ENCODE peak calls at places on chromosomes 7 and 10, in nine cellular contexts. P, E, N, D, C, J, K, H and G are unnamed samples.

GRCh38 chr10:35585903-35586535 is 19.1 kb upstream of the GJD4 start:
- DNase-seq in P (no peak), E (no peak), N (no peak), D (no peak), C (no peak), J (no peak), K (no peak), H (no peak), G (no peak)

GRCh38 chr7:98771519-98772241 is 98.1 kb downstream of the TMEM130 start:
- DNase-seq in P (peak), E (no peak), N (no peak), D (no peak), C (peak), J (peak), K (peak), H (peak), G (peak)

GRCh38 chr10:132185601-132186487 is 904 bp upstream of the DPYSL4 start:
- DNase-seq in P (peak), E (no peak), N (no peak), D (no peak), C (no peak), J (peak), K (no peak), H (peak), G (peak)

GRCh38 chr10:43890124-43890523 is 241.4 kb upstream of the ZNF32 start:
- DNase-seq in P (no peak), E (no peak), N (no peak), D (no peak), C (no peak), J (no peak), K (peak), H (no peak), G (peak)

GRCh38 chr7:22718911-22719420 is 8.0 kb upstream of the IL6 start:
- DNase-seq in P (no peak), E (no peak), N (no peak), D (no peak), C (no peak), J (peak), K (no peak), H (no peak), G (peak)

GRCh38 chr10:77163670-77164348 is 473.8 kb downstream of the KCNMA1 start:
- DNase-seq in P (no peak), E (peak), N (peak), D (no peak), C (peak), J (peak), K (peak), H (no peak), G (peak)

GRCh38 chr7:21364838-21365267 is 63.0 kb upstream of the SP4 start:
- DNase-seq in P (no peak), E (no peak), N (no peak), D (no peak), C (no peak), J (peak), K (no peak), H (no peak), G (no peak)

GRCh38 chr7:30932562-30932961 is 20.9 kb downstream of the AQP1 start:
- DNase-seq in P (no peak), E (no peak), N (no peak), D (peak), C (no peak), J (no peak), K (no peak), H (peak), G (no peak)

GRCh38 chr10:63071145-63071544 is 62.0 kb upstream of the NRBF2 start:
- DNase-seq in P (no peak), E (no peak), N (no peak), D (peak), C (no peak), J (no peak), K (no peak), H (no peak), G (no peak)

GRCh38 chr7:95865716-95866371 is 93.5 kb downstream of the DYNC1I1 start:
- DNase-seq in P (no peak), E (no peak), N (no peak), D (no peak), C (no peak), J (peak), K (peak), H (no peak), G (peak)

GRCh38 chr10:118339096-118339495 is 3.0 kb downstream of the FAM204A start:
- DNase-seq in P (peak), E (no peak), N (no peak), D (no peak), C (no peak), J (no peak), K (no peak), H (no peak), G (no peak)

GRCh38 chr7:5143935-5144903 is 45.8 kb upstream of the WIPI2 start:
- DNase-seq in P (no peak), E (no peak), N (no peak), D (no peak), C (no peak), J (no peak), K (no peak), H (peak), G (no peak)

GRCh38 chr10:121975295-121976086 is 474 bp upstream of the NSMCE4A start:
- DNase-seq in P (no peak), E (no peak), N (no peak), D (no peak), C (no peak), J (no peak), K (no peak), H (no peak), G (no peak)

GRCh38 chr10:85603167-85603940 is 763.2 kb downstream of the GRID1 start:
- DNase-seq in P (no peak), E (no peak), N (no peak), D (no peak), C (no peak), J (no peak), K (no peak), H (no peak), G (no peak)

GRCh38 chr7:105765846-105766245 is 110.6 kb downstream of the ATXN7L1 start:
- DNase-seq in P (no peak), E (no peak), N (no peak), D (no peak), C (no peak), J (no peak), K (no peak), H (no peak), G (no peak)

GRCh38 chr10:80454526-80455460 is 683 bp downstream of the TSPAN14 start:
- DNase-seq in P (peak), E (no peak), N (no peak), D (peak), C (no peak), J (no peak), K (no peak), H (peak), G (peak)

GRCh38 chr10:132807621-132808049 is 21.7 kb upstream of the NKX6-2 start:
- DNase-seq in P (peak), E (no peak), N (no peak), D (peak), C (no peak), J (no peak), K (no peak), H (peak), G (no peak)

GRCh38 chr10:133276435-133277201 is at the start of gene ADAM8:
- DNase-seq in P (no peak), E (no peak), N (no peak), D (peak), C (no peak), J (no peak), K (no peak), H (peak), G (no peak)

GRCh38 chr7:146002431-146003078 is 114.0 kb upstream of the CNTNAP2 start:
- DNase-seq in P (no peak), E (no peak), N (no peak), D (no peak), C (no peak), J (peak), K (no peak), H (no peak), G (no peak)

GRCh38 chr10:121788115-121788514 is 139.7 kb downstream of the ATE1 start:
- DNase-seq in P (no peak), E (no peak), N (no peak), D (no peak), C (no peak), J (no peak), K (no peak), H (no peak), G (no peak)

GRCh38 chr10:79424221-79425073 is 21.0 kb downstream of the ZCCHC24 start:
- DNase-seq in P (peak), E (no peak), N (no peak), D (peak), C (no peak), J (peak), K (no peak), H (peak), G (peak)

GRCh38 chr7:131600578-131600977 is 44.1 kb upstream of the PODXL start:
- DNase-seq in P (no peak), E (no peak), N (no peak), D (no peak), C (peak), J (peak), K (no peak), H (no peak), G (peak)

GRCh38 chr10:70578371-70578947 is 24.1 kb downstream of the PRF1 start:
- DNase-seq in P (no peak), E (no peak), N (no peak), D (no peak), C (peak), J (peak), K (no peak), H (no peak), G (peak)

GRCh38 chr7:109449760-109450159 is 880.1 kb downstream of the DNAJB9 start:
- DNase-seq in P (no peak), E (no peak), N (no peak), D (no peak), C (no peak), J (no peak), K (no peak), H (no peak), G (no peak)

GRCh38 chr7:121480566-121481335 is 84.6 kb upstream of the FAM3C start:
- DNase-seq in P (no peak), E (no peak), N (no peak), D (no peak), C (no peak), J (no peak), K (no peak), H (no peak), G (no peak)

GRCh38 chr10:118423800-118424479 is 81.8 kb upstream of the FAM204A start:
- DNase-seq in P (peak), E (peak), N (peak), D (peak), C (peak), J (peak), K (peak), H (peak), G (peak)

GRCh38 chr10:10294801-10295515 is 722.7 kb upstream of the CELF2 start:
- DNase-seq in P (no peak), E (no peak), N (no peak), D (no peak), C (no peak), J (no peak), K (no peak), H (peak), G (no peak)

GRCh38 chr7:33748793-33749192 is 156.5 kb upstream of the BMPER start:
- DNase-seq in P (peak), E (no peak), N (no peak), D (no peak), C (no peak), J (no peak), K (no peak), H (no peak), G (no peak)

DNA sequence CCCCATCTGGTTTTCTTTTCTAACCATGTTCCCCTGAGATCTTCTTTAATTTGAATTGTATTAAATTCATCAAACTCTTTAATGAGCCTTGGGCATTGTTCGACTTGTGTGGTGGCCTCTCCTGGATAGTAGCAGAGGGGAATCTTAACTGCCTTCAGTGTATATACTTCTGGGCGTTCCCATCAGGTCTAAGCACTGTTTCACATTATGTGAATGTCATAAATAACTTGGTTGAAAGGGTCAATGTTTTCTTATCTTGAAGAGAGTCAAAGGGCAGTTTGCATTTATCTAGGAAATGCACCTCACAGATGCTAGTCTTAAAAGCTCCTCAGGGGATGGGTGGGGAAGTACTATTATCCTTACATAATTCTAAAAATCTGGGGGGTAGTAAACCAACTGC is 169.2 kb upstream of the MEOX2 start:
- DNase-seq in P (no peak), E (no peak), N (no peak), D (no peak), C (no peak), J (no peak), K (no peak), H (no peak), G (no peak)
- TF ChIP-seq CTCF in P (no peak), E (no peak), N (no peak), D (no peak), C (no peak), J (no peak), K (no peak), H (no peak), G (no peak)

GRCh38 chr10:21284301-21284700 is 241.2 kb downstream of the SKIDA1 start:
- DNase-seq in P (no peak), E (no peak), N (no peak), D (no peak), C (no peak), J (no peak), K (no peak), H (no peak), G (no peak)

GRCh38 chr10:21279217-21279575 is 246.3 kb downstream of the SKIDA1 start:
- DNase-seq in P (no peak), E (no peak), N (no peak), D (no peak), C (no peak), J (no peak), K (no peak), H (no peak), G (no peak)

GRCh38 chr10:21280037-21280436 is 245.4 kb downstream of the SKIDA1 start:
- DNase-seq in P (no peak), E (no peak), N (no peak), D (no peak), C (no peak), J (no peak), K (no peak), H (no peak), G (no peak)

GRCh38 chr10:21281173-21281572 is 244.3 kb downstream of the SKIDA1 start:
- DNase-seq in P (no peak), E (no peak), N (no peak), D (no peak), C (no peak), J (no peak), K (no peak), H (no peak), G (peak)

DNA sequence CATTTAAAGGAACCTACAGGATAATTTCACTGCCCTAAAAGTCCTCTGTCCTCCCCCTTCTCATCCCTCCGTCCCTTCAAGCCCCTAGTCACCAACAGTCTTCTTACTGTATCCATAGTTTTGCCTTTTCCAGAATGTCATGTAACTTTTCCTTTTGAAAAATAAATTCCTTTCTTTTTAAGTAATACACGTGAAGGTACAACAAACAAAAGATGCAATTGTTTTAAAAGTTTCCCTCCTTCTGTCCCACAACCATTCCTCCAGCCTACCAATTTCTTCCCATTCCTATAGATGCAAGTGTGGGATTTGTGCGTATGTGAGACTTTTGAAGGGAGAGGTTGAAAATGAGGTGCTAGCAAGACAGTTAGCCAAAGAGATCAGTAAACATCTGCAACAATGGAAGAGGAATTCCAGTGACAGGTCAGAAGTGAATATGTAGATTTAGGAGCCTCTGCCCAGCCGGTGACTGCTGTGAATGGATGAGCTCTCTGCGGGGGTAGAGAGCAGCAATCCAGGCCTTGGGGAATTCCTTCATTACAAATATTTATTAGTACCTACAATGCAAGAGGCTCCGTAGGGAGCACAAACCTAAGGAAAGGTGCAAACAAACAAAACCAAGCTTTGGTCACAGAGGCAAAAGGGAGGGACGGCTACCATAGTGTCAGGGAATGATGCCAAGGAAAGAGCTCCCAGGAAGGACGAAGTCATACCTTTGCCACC is 243.6 kb downstream of the SKIDA1 start:
- DNase-seq in P (no peak), E (no peak), N (no peak), D (no peak), C (no peak), J (no peak), K (no peak), H (no peak), G (no peak)
- H3K4me3 ChIP-seq in P (no peak), E (no peak), N (no peak), D (no peak), C (no peak), J (no peak), K (no peak), H (no peak), G (no peak)

GRCh38 chr7:87148332-87148955 is 3.8 kb upstream of the DMTF1 start:
- DNase-seq in P (no peak), E (no peak), N (peak), D (no peak), C (no peak), J (peak), K (no peak), H (no peak), G (peak)
- TF ChIP-seq CTCF in P (peak), E (no peak), N (peak), D (peak), C (peak), J (peak), K (peak), H (no peak), G (peak)

GRCh38 chr10:69573056-69573806 is at the start of gene NEUROG3:
- DNase-seq in P (no peak), E (no peak), N (no peak), D (no peak), C (no peak), J (no peak), K (no peak), H (no peak), G (no peak)
- H3K4me3 ChIP-seq in P (peak), E (peak), N (peak), D (peak), C (no peak), J (no peak), K (no peak), H (no peak), G (no peak)

DNA sequence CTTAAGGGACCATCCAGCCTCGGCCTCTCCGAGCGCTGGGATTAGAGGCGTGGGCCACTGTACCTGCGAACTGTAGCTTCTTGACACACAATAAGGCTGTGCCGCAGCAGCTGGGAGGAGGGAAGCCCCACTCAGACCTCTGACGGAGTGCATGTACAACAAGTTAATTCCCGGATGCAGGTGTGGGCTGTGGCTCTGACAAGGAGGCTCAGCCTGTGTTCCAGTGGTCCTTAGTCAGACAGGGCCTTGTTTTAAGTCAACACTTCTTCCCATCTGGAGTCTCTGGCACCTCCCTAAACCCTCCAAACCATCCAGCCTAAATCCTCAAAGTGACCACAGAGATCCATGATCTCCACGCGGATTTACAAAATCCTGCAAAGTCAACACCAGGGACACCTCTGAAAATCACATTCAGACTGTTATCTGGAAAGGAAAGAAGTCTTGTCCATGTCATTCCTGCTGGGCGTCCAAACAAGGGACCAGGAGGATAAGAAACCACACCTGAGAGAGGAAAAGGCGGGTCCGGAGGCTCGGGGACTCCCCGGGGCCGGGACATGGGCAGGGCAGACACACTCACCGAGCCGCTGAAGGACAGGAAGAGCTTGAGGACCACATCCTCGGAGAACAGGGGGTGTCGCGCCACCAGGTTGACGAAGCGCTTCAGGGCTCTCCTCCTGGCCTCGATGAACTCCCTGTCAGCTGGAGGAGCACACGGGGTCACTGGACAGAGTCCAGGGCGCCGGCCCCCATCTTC is 29.4 kb downstream of the NUDT1 start:
- DNase-seq in P (no peak), E (no peak), N (no peak), D (no peak), C (no peak), J (no peak), K (no peak), H (no peak), G (no peak)
- TF ChIP-seq CTCF in P (no peak), E (no peak), N (no peak), D (no peak), C (no peak), J (no peak), K (no peak), H (no peak), G (no peak)